ENCODE peak calls at places on chromosomes 2 and 18, in four cellular contexts. S is HepG2, B is IMR-90, E is K562. I is an unnamed sample.

GRCh38 chr2:203802277-203803045 is 65.1 kb upstream of the CTLA4 start:
- DNase-seq in S (no peak), B (peak; percentile 50), E (no peak), I (no peak)

GRCh38 chr2:69180227-69180626 is 167.2 kb downstream of the ANTXR1 start:
- DNase-seq in S (no peak), B (no peak), E (no peak), I (no peak)

GRCh38 chr18:37400832-37401231 is 164.8 kb downstream of the CELF4 start:
- DNase-seq in S (no peak), B (no peak), E (no peak), I (no peak)

GRCh38 chr2:127047716-127048617 is 59.0 kb downstream of the BIN1 start:
- DNase-seq in S (no peak), B (no peak), E (no peak), I (no peak)

GRCh38 chr2:222652856-222653255 is 3.0 kb downstream of the FARSB start:
- DNase-seq in S (no peak), B (no peak), E (no peak), I (no peak)

GRCh38 chr2:112958428-112959108 is 19.2 kb upstream of the IL36G start:
- DNase-seq in S (peak; percentile 69), B (peak; percentile 57), E (peak; percentile 75), I (peak; percentile 49)

GRCh38 chr2:109694190-109694589 is 80.0 kb downstream of the SOWAHC start:
- DNase-seq in S (peak; percentile 54), B (no peak), E (no peak), I (no peak)

GRCh38 chr2:157625311-157625710 is 3.4 kb downstream of the ACVR1C start:
- DNase-seq in S (no peak), B (no peak), E (no peak), I (no peak)

GRCh38 chr2:10000541-10000940 is 42.8 kb upstream of the KLF11 start:
- DNase-seq in S (no peak), B (no peak), E (no peak), I (no peak)

GRCh38 chr2:168244318-168244717 is 3.1 kb downstream of the STK39 start:
- DNase-seq in S (peak; percentile 74), B (no peak), E (no peak), I (no peak)

GRCh38 chr2:112805542-112805941 is 21.2 kb upstream of the IL1A start:
- DNase-seq in S (no peak), B (no peak), E (no peak), I (no peak)

GRCh38 chr2:235843591-235844395 is 324.4 kb downstream of the GBX2 start:
- DNase-seq in S (no peak), B (no peak), E (no peak), I (no peak)

GRCh38 chr2:154455201-154455600 is 243.3 kb upstream of the KCNJ3 start:
- DNase-seq in S (no peak), B (no peak), E (no peak), I (no peak)

GRCh38 chr2:68158134-68158447 is 403 bp downstream of the PNO1 start:
- DNase-seq in S (no peak), B (no peak), E (no peak), I (no peak)

GRCh38 chr2:128645631-128646030 is 327.0 kb upstream of the HS6ST1 start:
- DNase-seq in S (no peak), B (no peak), E (no peak), I (peak; percentile 50)

GRCh38 chr2:74101574-74102300 is 46.0 kb downstream of the BOLA3 start:
- DNase-seq in S (no peak), B (no peak), E (no peak), I (no peak)

GRCh38 chr2:108573070-108573469 is 38.8 kb downstream of the LIMS1 start:
- DNase-seq in S (no peak), B (peak; percentile 82), E (no peak), I (no peak)

GRCh38 chr2:98875746-98876145 is 60.3 kb downstream of the CRACDL start:
- DNase-seq in S (no peak), B (no peak), E (no peak), I (no peak)

GRCh38 chr2:50674876-50675275 is 357.1 kb downstream of the NRXN1 start:
- DNase-seq in S (peak; percentile 9), B (no peak), E (no peak), I (peak; percentile 29)

GRCh38 chr2:60317831-60318230 is 235.6 kb downstream of the BCL11A start:
- DNase-seq in S (no peak), B (no peak), E (no peak), I (no peak)

GRCh38 chr18:74718312-74718711 is 120.6 kb downstream of the ZNF407 start:
- DNase-seq in S (peak; percentile 14), B (no peak), E (no peak), I (peak; percentile 5)

GRCh38 chr2:96098900-96099590 is 17.3 kb downstream of the ADRA2B start:
- DNase-seq in S (no peak), B (no peak), E (no peak), I (peak; percentile 43)

GRCh38 chr2:233365861-233366520 is 11.7 kb downstream of the DGKD start:
- DNase-seq in S (no peak), B (no peak), E (no peak), I (no peak)

GRCh38 chr2:67046568-67046967 is 350.6 kb upstream of the ETAA1 start:
- DNase-seq in S (no peak), B (no peak), E (no peak), I (no peak)

GRCh38 chr2:76599732-76600368 is 889.1 kb upstream of the GCFC2 start:
- DNase-seq in S (peak; percentile 93), B (peak; percentile 67), E (peak; percentile 48), I (peak; percentile 71)

GRCh38 chr2:27077231-27077630 is 1.2 kb upstream of the EMILIN1 start:
- DNase-seq in S (no peak), B (no peak), E (no peak), I (no peak)

GRCh38 chr2:37148325-37148724 is 8.5 kb downstream of the EIF2AK2 start:
- DNase-seq in S (no peak), B (no peak), E (no peak), I (no peak)

GRCh38 chr2:129459200-129459876 is 520.1 kb upstream of the RAB6C start:
- DNase-seq in S (no peak), B (no peak), E (no peak), I (no peak)

GRCh38 chr18:12478269-12479057 is 70.7 kb downstream of the PRELID3A start:
- DNase-seq in S (no peak), B (no peak), E (no peak), I (no peak)

GRCh38 chr18:50282521-50283335 is 1.4 kb upstream of the MBD1 start:
- DNase-seq in S (no peak), B (no peak), E (no peak), I (no peak)

GRCh38 chr18:50281972-50282520 is 723 bp upstream of the MBD1 start:
- DNase-seq in S (no peak), B (no peak), E (no peak), I (no peak)

GRCh38 chr18:50280707-50281294 is 522 bp downstream of the MBD1 start:
- DNase-seq in S (no peak), B (no peak), E (no peak), I (no peak)

GRCh38 chr18:50279752-50280151 is 1.6 kb downstream of the MBD1 start:
- DNase-seq in S (no peak), B (no peak), E (no peak), I (no peak)

GRCh38 chr18:50281295-50281971 is at the start of gene MBD1:
- DNase-seq in S (peak; percentile 93), B (peak; percentile 99), E (peak; percentile 94), I (peak; percentile 93)
- TF ChIP-seq MAFK in S (no peak), B (no peak), E (no peak), I (no peak)

GRCh38 chr2:215712850-215713230 is 277.0 kb upstream of the FN1 start:
- DNase-seq in S (peak; percentile 42), B (peak; percentile 47), E (no peak), I (no peak)
- H3K9ac ChIP-seq in S (peak overlapping the region; percentile 43), B (peak overlapping the region; percentile 61), E (no peak overlapping the region), I (no peak overlapping the region)

GRCh38 chr2:161032635-161033034 is 127.6 kb upstream of the TANK start:
- DNase-seq in S (no peak), B (no peak), E (no peak), I (no peak)

GRCh38 chr2:161029321-161029720 is 130.9 kb upstream of the TANK start:
- DNase-seq in S (no peak), B (no peak), E (no peak), I (no peak)

GRCh38 chr2:161031516-161031915 is 128.7 kb upstream of the TANK start:
- DNase-seq in S (no peak), B (peak; percentile 39), E (no peak), I (no peak)

GRCh38 chr2:161028581-161028980 is 131.6 kb upstream of the TANK start:
- DNase-seq in S (no peak), B (no peak), E (no peak), I (no peak)

DNA sequence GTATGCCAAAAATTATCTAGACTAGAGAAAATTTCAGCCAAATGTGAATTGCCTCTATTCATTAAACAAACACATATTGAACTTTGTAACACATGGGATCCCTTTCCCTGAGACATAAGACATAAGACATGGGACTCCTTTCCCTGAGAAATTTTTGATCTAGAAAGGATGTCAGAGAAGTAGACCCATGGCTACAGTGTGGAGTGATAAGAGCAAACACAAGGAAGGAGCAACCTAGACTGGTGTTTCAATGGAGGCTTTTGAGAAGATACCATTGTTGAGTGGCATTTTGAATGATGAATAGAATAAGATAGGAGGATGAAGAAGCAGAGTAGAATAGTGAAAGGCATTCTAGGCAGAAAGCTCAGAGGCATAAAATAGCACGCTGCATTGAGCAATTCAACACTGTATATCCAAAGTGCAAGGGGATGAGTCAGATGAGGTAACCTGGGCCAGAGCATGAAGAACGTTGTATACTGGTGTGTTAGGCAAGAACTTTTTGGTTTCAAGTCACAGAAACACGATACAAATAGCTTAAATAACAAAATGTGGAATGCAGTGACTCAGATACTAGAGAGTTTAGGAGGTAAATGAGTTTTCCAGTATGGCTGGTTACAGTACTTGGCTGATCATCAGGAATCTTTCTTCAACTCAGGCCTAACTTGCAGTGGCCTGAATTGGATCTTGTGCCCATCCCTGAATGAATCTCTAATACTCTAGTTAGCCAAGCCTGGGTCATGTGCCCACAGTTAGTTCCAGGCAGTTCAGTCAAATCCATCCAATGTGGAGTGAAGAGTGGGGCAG is 129.8 kb upstream of the TANK start:
- DNase-seq in S (peak; percentile 45), B (peak; percentile 100), E (no peak), I (no peak)
- TF ChIP-seq MAFK in S (no peak), B (peak; percentile 38), E (no peak), I (no peak)

GRCh38 chr2:85430780-85431601 is 12.5 kb downstream of the SH2D6 start:
- DNase-seq in S (no peak), B (no peak), E (no peak), I (peak; percentile 91)
- H3K9ac ChIP-seq in S (no peak overlapping the region), B (no peak overlapping the region), E (peak overlapping the region; percentile 33), I (no peak overlapping the region)

GRCh38 chr18:6807504-6808257 is 78.2 kb downstream of the ARHGAP28 start:
- DNase-seq in S (no peak), B (no peak), E (no peak), I (no peak)
- TF ChIP-seq MAFK in S (no peak), B (no peak), E (no peak), I (no peak)

DNA sequence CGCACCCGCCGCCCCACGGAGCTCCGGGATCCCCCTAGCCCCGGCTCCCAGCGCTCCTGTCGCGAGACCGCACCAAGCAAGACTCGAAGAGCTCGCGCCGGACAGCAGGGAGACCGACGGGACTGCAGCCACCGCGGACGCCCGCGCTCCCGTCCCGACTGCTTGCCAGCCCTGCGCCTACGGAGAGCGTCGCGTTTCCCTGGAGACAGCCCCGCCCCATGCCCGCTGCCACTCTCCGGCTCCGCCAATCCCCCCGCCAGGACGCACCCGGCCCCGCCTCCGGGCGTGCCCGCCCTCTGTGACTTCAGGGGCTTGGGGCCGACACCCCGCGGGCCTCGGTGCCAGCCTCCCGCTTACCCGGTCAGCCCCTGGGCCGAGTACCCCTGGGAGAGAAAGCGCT is at the start of gene ANKMY1:
- DNase-seq in S (no peak), B (peak; percentile 67), E (no peak), I (peak; percentile 93)
- H3K9ac ChIP-seq in S (no peak within 1 kb of the TSS), B (no peak within 1 kb of the TSS), E (peak within 1 kb of the TSS; percentile 69), I (no peak within 1 kb of the TSS)